ENCODE peak calls at places on chromosomes 5 and 9, in seven cellular contexts. E is endothelial cell, K is GM12878, Y is HFF-Myc, Q is cardiac fibroblast, G is AG04449, H is bronchial epithelial cell. F is an unnamed sample.

GRCh38 chr9:27476870-27477269 is 47.2 kb upstream of the IFNK start:
- DNase-seq in E (no peak), K (no peak), Y (no peak), Q (no peak), G (no peak), H (no peak), F (no peak)

GRCh38 chr9:133825555-133826198 is 87.5 kb upstream of the SARDH start:
- DNase-seq in E (no peak), K (no peak), Y (no peak), Q (peak; percentile 36), G (peak; percentile 40), H (no peak), F (no peak)

GRCh38 chr9:36191696-36192095 is 975 bp downstream of the CLTA start:
- DNase-seq in E (no peak), K (no peak), Y (no peak), Q (no peak), G (no peak), H (no peak), F (no peak)

GRCh38 chr9:93168581-93168980 is 15.4 kb upstream of the WNK2 start:
- DNase-seq in E (no peak), K (no peak), Y (no peak), Q (no peak), G (no peak), H (no peak), F (no peak)

GRCh38 chr9:5621327-5621726 is 7.6 kb upstream of the RIC1 start:
- DNase-seq in E (no peak), K (no peak), Y (peak; percentile 55), Q (peak; percentile 90), G (peak; percentile 79), H (peak; percentile 92), F (no peak)

GRCh38 chr9:97313746-97314145 is 6.3 kb downstream of the CCDC180 start:
- DNase-seq in E (no peak), K (no peak), Y (no peak), Q (no peak), G (no peak), H (no peak), F (no peak)

GRCh38 chr5:112793201-112793600 is 55.5 kb downstream of the APC start:
- DNase-seq in E (no peak), K (no peak), Y (no peak), Q (no peak), G (no peak), H (no peak), F (no peak)

GRCh38 chr5:127014573-127014972 is 15.8 kb downstream of the MARCHF3 start:
- DNase-seq in E (no peak), K (no peak), Y (no peak), Q (no peak), G (no peak), H (no peak), F (no peak)

GRCh38 chr9:103364753-103365152 is 369.6 kb downstream of the CYLC2 start:
- DNase-seq in E (no peak), K (no peak), Y (no peak), Q (peak; percentile 95), G (no peak), H (peak; percentile 95), F (no peak)

GRCh38 chr5:58135571-58136335 is 324.1 kb downstream of the PLK2 start:
- DNase-seq in E (no peak), K (no peak), Y (peak; percentile 43), Q (peak; percentile 94), G (no peak), H (peak; percentile 49), F (no peak)

GRCh38 chr5:168877132-168877895 is 298.1 kb upstream of the PANK3 start:
- DNase-seq in E (peak; percentile 17), K (no peak), Y (no peak), Q (no peak), G (no peak), H (no peak), F (no peak)

GRCh38 chr5:4419276-4419675 is 720.9 kb upstream of the ADAMTS16 start:
- DNase-seq in E (no peak), K (no peak), Y (no peak), Q (no peak), G (no peak), H (no peak), F (no peak)

GRCh38 chr5:83877911-83878706 is 157.5 kb upstream of the HAPLN1 start:
- DNase-seq in E (no peak), K (no peak), Y (no peak), Q (peak; percentile 55), G (peak; percentile 59), H (no peak), F (no peak)

GRCh38 chr9:4197548-4197947 is 102.3 kb downstream of the GLIS3 start:
- DNase-seq in E (no peak), K (no peak), Y (no peak), Q (no peak), G (no peak), H (peak; percentile 12), F (no peak)

GRCh38 chr5:149777382-149777781 is 47.3 kb downstream of the PPARGC1B start:
- DNase-seq in E (no peak), K (no peak), Y (no peak), Q (no peak), G (no peak), H (no peak), F (no peak)

GRCh38 chr5:149773245-149774095 is 43.4 kb downstream of the PPARGC1B start:
- DNase-seq in E (no peak), K (no peak), Y (no peak), Q (no peak), G (no peak), H (no peak), F (no peak)

GRCh38 chr5:149776376-149777305 is 46.5 kb downstream of the PPARGC1B start:
- DNase-seq in E (no peak), K (peak; percentile 41), Y (no peak), Q (no peak), G (no peak), H (peak; percentile 60), F (no peak)

GRCh38 chr5:149779071-149779470 is 49.0 kb downstream of the PPARGC1B start:
- DNase-seq in E (no peak), K (no peak), Y (no peak), Q (no peak), G (no peak), H (no peak), F (no peak)

GRCh38 chr5:149775785-149776184 is 45.7 kb downstream of the PPARGC1B start:
- DNase-seq in E (no peak), K (peak; percentile 23), Y (peak; percentile 14), Q (peak; percentile 40), G (no peak), H (peak; percentile 41), F (no peak)
- TF ChIP-seq CTCF in E (peak; percentile 58), K (peak; percentile 62), Y (peak; percentile 44), Q (no peak), G (peak; percentile 4), H (peak; percentile 56), F (peak; percentile 23)

DNA sequence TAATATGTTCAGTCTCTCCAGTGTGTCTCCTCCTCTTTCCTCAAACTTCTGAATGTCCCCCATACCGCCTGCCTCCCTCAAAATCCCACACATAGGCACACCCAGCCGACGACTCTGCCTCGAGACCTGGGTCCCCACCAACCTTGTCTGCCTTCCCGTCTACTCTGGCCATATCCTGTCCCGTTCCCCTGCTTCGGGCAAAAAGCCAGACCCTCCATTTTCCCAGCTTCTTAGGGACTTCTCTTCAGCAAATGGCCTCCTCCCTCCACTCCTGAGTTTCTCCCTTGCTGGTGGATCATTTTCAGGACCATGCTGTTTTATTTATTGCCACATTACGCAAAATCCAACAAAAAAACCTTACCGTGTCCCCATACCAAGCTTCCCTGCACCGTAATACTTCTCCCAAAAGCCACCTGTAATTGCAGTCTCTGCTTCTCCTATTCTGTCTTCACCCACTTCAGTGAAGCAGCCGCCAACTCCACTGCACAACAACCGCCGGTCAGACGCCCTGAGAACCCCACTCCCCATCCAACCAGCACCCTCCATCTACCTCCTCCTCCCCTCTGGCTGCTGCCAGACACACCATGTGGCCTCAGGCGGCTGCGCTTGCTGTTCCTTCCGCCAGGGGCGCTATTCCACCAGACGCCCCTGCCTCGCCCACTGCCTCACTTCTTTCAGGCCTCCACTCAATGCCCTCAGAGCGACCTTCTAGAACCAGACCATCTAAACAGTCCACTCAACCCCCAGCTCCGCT is 117.0 kb downstream of the TRPM6 start:
- DNase-seq in E (peak; percentile 47), K (no peak), Y (no peak), Q (peak; percentile 34), G (no peak), H (no peak), F (no peak)
- TF ChIP-seq CTCF in E (peak; percentile 83), K (peak; percentile 92), Y (peak; percentile 81), Q (peak; percentile 81), G (peak; percentile 63), H (peak; percentile 65), F (peak; percentile 42)

DNA sequence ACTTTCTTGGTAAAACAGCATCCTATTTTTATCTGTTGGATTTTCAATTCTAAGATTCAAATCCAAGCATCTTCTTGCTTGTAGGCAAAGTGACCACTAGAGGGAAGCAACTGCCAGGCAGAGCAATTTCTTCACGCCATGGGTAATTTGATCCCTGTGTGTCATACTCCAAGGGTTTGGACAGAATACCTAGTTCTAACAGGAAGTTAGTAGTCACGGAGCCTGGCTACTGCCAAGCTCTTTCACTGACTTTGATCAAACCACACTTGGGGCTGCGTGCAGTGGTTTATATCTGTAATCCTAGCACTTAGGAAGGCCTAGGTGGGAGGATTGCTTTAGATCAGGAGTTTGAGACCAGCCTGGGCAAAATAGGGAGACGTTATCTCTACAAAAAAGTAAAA is 473.6 kb upstream of the TNC start:
- DNase-seq in E (no peak), K (peak; percentile 5), Y (peak; percentile 99), Q (peak; percentile 100), G (peak; percentile 99), H (peak; percentile 98), F (no peak)
- TF ChIP-seq CTCF in E (no peak), K (peak; percentile 65), Y (peak; percentile 89), Q (peak; percentile 88), G (peak; percentile 74), H (peak; percentile 80), F (peak; percentile 80)

GRCh38 chr5:143302344-143302743 is 101.1 kb downstream of the NR3C1 start:
- DNase-seq in E (no peak), K (no peak), Y (no peak), Q (peak; percentile 54), G (no peak), H (peak; percentile 62), F (no peak)

GRCh38 chr5:143308726-143309125 is 94.8 kb downstream of the NR3C1 start:
- DNase-seq in E (no peak), K (no peak), Y (no peak), Q (no peak), G (peak; percentile 38), H (peak; percentile 11), F (no peak)

GRCh38 chr5:143309661-143310431 is 93.6 kb downstream of the NR3C1 start:
- DNase-seq in E (no peak), K (no peak), Y (no peak), Q (peak; percentile 82), G (no peak), H (peak; percentile 14), F (no peak)

GRCh38 chr5:143304836-143305475 is 98.5 kb downstream of the NR3C1 start:
- DNase-seq in E (no peak), K (no peak), Y (no peak), Q (peak; percentile 54), G (no peak), H (no peak), F (no peak)

DNA sequence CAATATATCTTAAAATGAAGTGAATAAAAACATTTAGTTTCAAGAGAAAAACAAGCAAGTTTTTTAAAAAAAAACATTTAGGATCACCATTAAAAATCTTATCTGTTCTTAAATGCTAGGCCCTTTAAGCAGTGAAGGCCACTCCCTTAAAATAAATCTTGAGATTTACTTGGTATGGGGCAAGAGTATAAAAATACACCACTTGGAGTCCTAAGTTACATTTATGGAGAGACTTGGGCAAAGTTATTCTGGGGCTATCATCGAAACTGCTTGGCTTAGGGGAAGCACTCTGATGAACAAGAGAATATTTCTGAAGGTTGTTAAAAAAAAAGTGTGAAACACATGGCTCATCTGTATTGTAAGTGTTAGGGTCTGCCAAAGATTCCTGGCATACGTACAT is 97.4 kb downstream of the NR3C1 start:
- DNase-seq in E (no peak), K (no peak), Y (no peak), Q (no peak), G (no peak), H (no peak), F (no peak)
- TF ChIP-seq CTCF in E (no peak), K (no peak), Y (no peak), Q (no peak), G (no peak), H (no peak), F (no peak)

F was measured in suprapubic skin.